ENCODE peak calls at places on chromosomes 11 and 22, in seven cellular contexts. G is cardiac muscle cell; S is T-cell; R is chondrocyte; O is WERI-Rb-1; N is effector memory CD8-positive, alpha-beta T cell; M is stimulated activated CD4-positive, alpha-beta T cell treated with anti-CD3 and anti-CD28 coated beads, Interleukin-2, amount 100 ng/mL, for 24 hours. A is an unnamed sample.

GRCh38 chr22:37260939-37261338 is 16.9 kb upstream of the RAC2 start:
- DNase-seq in S (peak), R (peak), G (peak), M (peak), N (peak), O (peak), A (peak)

GRCh38 chr11:80562726-80563125 is 1121.9 kb upstream of the TENM4 start:
- DNase-seq in S (no peak), M (no peak), N (no peak), G (no peak), O (no peak), R (no peak), A (no peak)

GRCh38 chr22:45201678-45202332 is 38.1 kb downstream of the NUP50 start:
- DNase-seq in S (no peak), O (no peak), M (no peak), G (no peak), R (peak), N (no peak), A (no peak)

GRCh38 chr11:8917157-8917820 is 6.3 kb downstream of the AKIP1 start:
- DNase-seq in N (no peak), R (no peak), S (no peak), O (no peak), M (no peak), G (peak), A (no peak)

GRCh38 chr11:7046474-7046873 is 26.2 kb downstream of the NLRP14 start:
- DNase-seq in G (no peak), M (no peak), N (no peak), R (no peak), S (no peak), O (no peak), A (no peak)

GRCh38 chr11:46599340-46600067 is 5.7 kb upstream of the AMBRA1 start:
- DNase-seq in M (no peak), O (no peak), S (no peak), R (no peak), N (no peak), G (no peak), A (no peak)

GRCh38 chr11:69637956-69638871 is 2.7 kb upstream of the CCND1 start:
- DNase-seq in M (peak), N (no peak), R (peak), G (peak), S (no peak), O (no peak), A (no peak)

GRCh38 chr11:97110376-97110775 is 720.6 kb downstream of the JRKL start:
- DNase-seq in O (no peak), R (no peak), N (no peak), G (no peak), S (no peak), M (no peak), A (no peak)

GRCh38 chr11:33891714-33892327 is at the start of gene LMO2:
- DNase-seq in G (no peak), M (no peak), S (no peak), O (no peak), R (no peak), N (no peak), A (no peak)

GRCh38 chr11:15342163-15342562 is 227.4 kb downstream of the INSC start:
- DNase-seq in G (no peak), O (no peak), M (no peak), S (no peak), R (no peak), N (no peak), A (no peak)

GRCh38 chr11:28596816-28597215 is 488.6 kb downstream of the METTL15 start:
- DNase-seq in M (no peak), N (no peak), R (no peak), G (no peak), O (no peak), S (no peak), A (no peak)

GRCh38 chr11:117600261-117600783 is 196.7 kb downstream of the DSCAML1 start:
- DNase-seq in M (no peak), O (peak), R (no peak), S (no peak), G (no peak), N (no peak), A (no peak)

A was measured in CD8-positive, alpha-beta memory T cell.